ENCODE peak calls at places on chromosomes 5 and 9, in ten cellular contexts. N is mesendoderm; K is adrenal gland; U is BE2C; Z is upper lobe of left lung; T is heart left ventricle; B is thyroid gland; O is CD4-positive, alpha-beta memory T cell; P is naive thymus-derived CD4-positive, alpha-beta T cell; V is GM23338. Y is an unnamed sample.

GRCh38 chr5:149549461-149550266 is 1.6 kb downstream of the CSNK1A1 start:
- DNase-seq in N (peak; percentile 81), K (peak; percentile 56), U (peak; percentile 40), Z (peak; percentile 42), T (no peak), B (peak; percentile 28), O (peak; percentile 37), P (peak; percentile 51), V (peak; percentile 70), Y (no peak)

GRCh38 chr5:55903121-55903701 is 52.1 kb downstream of the IL31RA start:
- DNase-seq in N (no peak), K (no peak), U (no peak), Z (peak; percentile 39), T (no peak), B (no peak), O (peak; percentile 51), P (no peak), V (no peak), Y (no peak)

GRCh38 chr5:138536665-138537315 is 6.2 kb downstream of the ETF1 start:
- DNase-seq in N (peak; percentile 65), K (no peak), U (no peak), Z (no peak), T (no peak), B (no peak), O (peak; percentile 21), P (peak; percentile 25), V (peak; percentile 70), Y (no peak)

GRCh38 chr5:127934791-127935256 is 148.7 kb upstream of the SLC12A2 start:
- DNase-seq in N (peak; percentile 94), K (peak; percentile 31), U (no peak), Z (peak; percentile 51), T (no peak), B (no peak), O (no peak), P (no peak), V (peak; percentile 82), Y (no peak)

GRCh38 chr9:137428841-137429545 is 5.8 kb downstream of the NOXA1 start:
- DNase-seq in N (no peak), K (no peak), U (peak; percentile 12), Z (no peak), T (no peak), B (no peak), O (no peak), P (no peak), V (no peak), Y (no peak)

GRCh38 chr5:41776435-41776834 is 93.8 kb downstream of the OXCT1 start:
- DNase-seq in N (no peak), K (no peak), U (no peak), Z (no peak), T (no peak), B (no peak), O (no peak), P (no peak), V (no peak), Y (no peak)

GRCh38 chr9:69380811-69381210 is 55.8 kb downstream of the ENTREP1 start:
- DNase-seq in N (no peak), K (no peak), U (no peak), Z (no peak), T (no peak), B (no peak), O (no peak), P (no peak), V (no peak), Y (no peak)

GRCh38 chr9:105357937-105358336 is 89.9 kb upstream of the FSD1L start:
- DNase-seq in N (no peak), K (no peak), U (no peak), Z (no peak), T (no peak), B (no peak), O (no peak), P (no peak), V (no peak), Y (no peak)

GRCh38 chr9:92247296-92247695 is 46.2 kb downstream of the IARS1 start:
- DNase-seq in N (no peak), K (no peak), U (no peak), Z (no peak), T (no peak), B (no peak), O (no peak), P (no peak), V (no peak), Y (no peak)

GRCh38 chr5:80220268-80220897 is 35.5 kb downstream of the SERINC5 start:
- DNase-seq in N (peak; percentile 31), K (no peak), U (no peak), Z (no peak), T (no peak), B (peak; percentile 11), O (no peak), P (no peak), V (no peak), Y (no peak)

GRCh38 chr9:72557549-72557948 is 36.1 kb downstream of the TMC1 start:
- DNase-seq in N (peak; percentile 75), K (peak; percentile 87), U (no peak), Z (peak; percentile 52), T (no peak), B (peak; percentile 20), O (no peak), P (no peak), V (peak; percentile 2), Y (no peak)

GRCh38 chr9:98455957-98456621 is 200.6 kb upstream of the TBC1D2 start:
- DNase-seq in N (no peak), K (no peak), U (no peak), Z (no peak), T (no peak), B (peak; percentile 69), O (no peak), P (no peak), V (no peak), Y (no peak)

GRCh38 chr5:112616812-112617547 is 120.7 kb upstream of the APC start:
- DNase-seq in N (no peak), K (no peak), U (no peak), Z (no peak), T (no peak), B (no peak), O (no peak), P (no peak), V (no peak), Y (no peak)
- H3K4me1 ChIP-seq in N (no peaks in the 10 kb centered on the region), K (no peaks in the 10 kb centered on the region), U (no peaks in the 10 kb centered on the region), Z (peaks cover 6% of the 10 kb centered on the region), T (no peaks in the 10 kb centered on the region), B (no peaks in the 10 kb centered on the region), O (no peaks in the 10 kb centered on the region), P (no peaks in the 10 kb centered on the region), V (no peaks in the 10 kb centered on the region), Y (no peaks in the 10 kb centered on the region)

GRCh38 chr5:1933364-1934055 is 50.8 kb upstream of the IRX4 start:
- DNase-seq in N (peak; percentile 28), K (no peak), U (no peak), Z (no peak), T (no peak), B (no peak), O (no peak), P (no peak), V (no peak), Y (no peak)
- H3K27me3 ChIP-seq in N (no peaks in the 10 kb centered on the region), K (peaks cover 22% of the 10 kb centered on the region), U (peaks cover 57% of the 10 kb centered on the region), Z (peaks cover 8% of the 10 kb centered on the region), T (peaks cover 16% of the 10 kb centered on the region), B (no peaks in the 10 kb centered on the region), O (no peaks in the 10 kb centered on the region), P (no peaks in the 10 kb centered on the region), V (peaks cover 31% of the 10 kb centered on the region), Y (no peaks in the 10 kb centered on the region)

DNA sequence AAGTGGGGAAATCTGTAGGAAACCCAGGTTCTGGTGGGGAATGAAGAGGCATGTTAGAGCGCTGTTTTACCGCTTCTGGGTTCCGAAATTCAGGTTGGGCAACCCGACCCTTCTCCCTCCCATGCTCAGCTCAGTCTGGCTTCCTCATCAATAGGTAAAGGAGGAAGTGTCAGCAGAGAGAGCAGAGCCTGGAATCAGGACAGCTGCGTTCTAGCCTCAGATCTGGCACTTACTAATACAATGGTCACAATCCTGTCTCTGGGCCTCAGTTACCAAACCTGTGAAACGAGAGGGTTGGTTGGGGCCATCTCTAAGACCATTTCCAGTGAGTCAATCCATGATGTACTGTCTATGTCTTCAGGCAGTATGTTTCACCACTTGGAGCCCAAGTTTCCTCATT is 16.2 kb upstream of the TNIP1 start:
- DNase-seq in N (no peak), K (no peak), U (no peak), Z (no peak), T (no peak), B (no peak), O (no peak), P (no peak), V (no peak), Y (no peak)
- H3K4me1 ChIP-seq in N (peaks cover 3% of the 10 kb centered on the region), K (peaks cover 62% of the 10 kb centered on the region), U (no peaks in the 10 kb centered on the region), Z (peaks cover 79% of the 10 kb centered on the region), T (peaks cover 58% of the 10 kb centered on the region), B (peaks cover 46% of the 10 kb centered on the region), O (peaks cover 59% of the 10 kb centered on the region), P (peaks cover 31% of the 10 kb centered on the region), V (peaks cover 6% of the 10 kb centered on the region), Y (no peaks in the 10 kb centered on the region)

DNA sequence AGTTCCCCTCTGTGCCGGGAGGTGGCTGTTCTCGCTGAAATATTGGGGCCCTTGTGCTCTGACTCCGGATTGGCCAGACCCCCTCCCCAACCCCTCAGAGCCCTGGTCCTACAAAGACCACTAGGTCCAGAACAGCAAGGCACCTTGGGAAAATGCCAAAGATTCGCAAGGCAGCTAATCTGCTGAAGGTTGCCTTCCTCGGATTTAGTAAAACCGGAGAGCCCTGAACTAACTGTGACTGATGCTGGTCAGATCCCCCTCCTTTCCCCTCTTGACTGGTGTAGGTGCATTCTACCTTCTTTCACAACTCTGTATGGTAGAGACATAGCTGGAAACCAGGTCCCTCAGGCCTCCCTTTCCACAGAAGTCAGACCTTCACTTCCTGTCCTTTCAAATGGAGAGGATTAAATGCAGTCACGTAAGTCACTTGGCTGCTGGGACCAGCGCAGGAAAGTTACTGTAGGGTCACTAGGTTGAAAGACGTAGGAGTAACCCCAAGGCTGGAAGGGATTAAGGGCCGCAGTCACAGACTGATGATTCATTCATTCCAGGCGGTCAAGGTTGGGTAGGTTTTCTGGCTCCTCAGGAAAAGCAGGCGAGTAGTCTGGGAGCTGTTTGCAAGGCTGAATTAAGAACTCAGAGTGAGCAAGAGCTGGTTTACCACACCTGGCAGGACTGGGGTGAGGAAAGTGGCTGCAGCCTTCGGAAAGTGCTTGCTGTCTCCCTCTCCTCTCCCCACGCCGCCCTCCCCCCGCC is 5.3 kb downstream of the BARX1 start:
- DNase-seq in N (peak; percentile 91), K (no peak), U (no peak), Z (no peak), T (no peak), B (no peak), O (no peak), P (no peak), V (peak; percentile 69), Y (no peak)
- H3K27me3 ChIP-seq in N (peaks cover 58% of the 10 kb centered on the region), K (peaks cover 90% of the 10 kb centered on the region), U (peaks cover 94% of the 10 kb centered on the region), Z (peaks cover 88% of the 10 kb centered on the region), T (peaks cover 99% of the 10 kb centered on the region), B (peaks cover 69% of the 10 kb centered on the region), O (peaks cover 54% of the 10 kb centered on the region), P (peaks cover 4% of the 10 kb centered on the region), V (peaks cover 99% of the 10 kb centered on the region), Y (peaks cover 65% of the 10 kb centered on the region)

GRCh38 chr5:111639912-111640311 is 117.1 kb downstream of the NREP start:
- DNase-seq in N (no peak), K (no peak), U (no peak), Z (no peak), T (no peak), B (no peak), O (no peak), P (no peak), V (no peak), Y (no peak)
- H3K4me1 ChIP-seq in N (no peaks in the 10 kb centered on the region), K (no peaks in the 10 kb centered on the region), U (no peaks in the 10 kb centered on the region), Z (no peaks in the 10 kb centered on the region), T (peaks cover 12% of the 10 kb centered on the region), B (peaks cover 5% of the 10 kb centered on the region), O (no peaks in the 10 kb centered on the region), P (no peaks in the 10 kb centered on the region), V (peaks cover 5% of the 10 kb centered on the region), Y (no peaks in the 10 kb centered on the region)

GRCh38 chr9:130285271-130285670 is 19.7 kb downstream of the HMCN2 start:
- DNase-seq in N (no peak), K (no peak), U (no peak), Z (no peak), T (no peak), B (no peak), O (no peak), P (no peak), V (no peak), Y (no peak)
- H3K27me3 ChIP-seq in N (no peaks in the 10 kb centered on the region), K (peaks cover 5% of the 10 kb centered on the region), U (no peaks in the 10 kb centered on the region), Z (no peaks in the 10 kb centered on the region), T (no peaks in the 10 kb centered on the region), B (no peaks in the 10 kb centered on the region), O (no peaks in the 10 kb centered on the region), P (no peaks in the 10 kb centered on the region), V (no peaks in the 10 kb centered on the region), Y (peaks cover 8% of the 10 kb centered on the region)

Y was measured in prostate gland.